ENCODE peak calls at places on chromosomes 5 and 9, in eight cellular contexts. K is aorta; G is gastrocnemius medialis; X is substantia nigra; I is fibroblast of lung; D is A549; H is SJCRH30; Q is CD4-positive, alpha-beta T cell. Z is an unnamed sample.

GRCh38 chr9:106962105-106962504 is 99.1 kb downstream of the ZNF462 start:
- DNase-seq in G (no peak), Q (no peak), X (no peak), K (no peak), I (no peak), H (no peak), D (no peak), Z (no peak)

GRCh38 chr5:74073257-74073656 is 447.3 kb downstream of the ARHGEF28 start:
- DNase-seq in K (no peak), H (no peak), G (no peak), I (no peak), X (no peak), D (no peak), Q (no peak), Z (no peak)

GRCh38 chr5:175550055-175550660 is 71.8 kb downstream of the SFXN1 start:
- DNase-seq in D (no peak), K (no peak), X (no peak), I (no peak), G (no peak), Q (no peak), H (no peak), Z (no peak)

GRCh38 chr5:142568996-142569335 is 116.9 kb downstream of the FGF1 start:
- DNase-seq in K (no peak), D (no peak), Q (no peak), I (no peak), G (no peak), H (no peak), X (no peak), Z (no peak)

GRCh38 chr5:172688735-172689572 is 47.9 kb downstream of the NEURL1B start:
- DNase-seq in K (peak), X (no peak), D (no peak), H (no peak), I (no peak), Q (no peak), G (no peak), Z (no peak)

GRCh38 chr5:11785771-11786342 is 118.4 kb downstream of the CTNND2 start:
- DNase-seq in Q (no peak), X (no peak), D (no peak), G (no peak), K (no peak), I (no peak), H (peak), Z (no peak)

GRCh38 chr5:56402273-56403223 is 169.4 kb upstream of the ANKRD55 start:
- DNase-seq in D (no peak), X (peak), G (no peak), K (no peak), H (no peak), I (no peak), Q (no peak), Z (no peak)

GRCh38 chr5:91469517-91470165 is 86.5 kb upstream of the ARRDC3 start:
- DNase-seq in H (no peak), I (no peak), X (no peak), D (no peak), G (no peak), K (no peak), Q (no peak), Z (peak)

GRCh38 chr5:167284491-167284890 is 1007.0 kb upstream of the WWC1 start:
- DNase-seq in D (no peak), H (no peak), K (no peak), Q (no peak), I (peak), X (no peak), G (no peak), Z (no peak)

GRCh38 chr9:129933709-129934586 is 98.7 kb downstream of the USP20 start:
- DNase-seq in I (no peak), D (no peak), H (peak), G (no peak), X (no peak), Q (no peak), K (no peak), Z (peak)

GRCh38 chr5:41156739-41157138 is 56.6 kb downstream of the C6 start:
- DNase-seq in X (no peak), H (no peak), Q (no peak), G (no peak), D (peak), I (peak), K (no peak), Z (no peak)

GRCh38 chr5:173745561-173745960 is 129.1 kb upstream of the BOD1 start:
- DNase-seq in D (no peak), I (no peak), G (no peak), Q (no peak), X (no peak), H (no peak), K (no peak), Z (no peak)

GRCh38 chr5:38634961-38635369 is 78.5 kb upstream of the LIFR start:
- DNase-seq in X (no peak), H (no peak), Q (no peak), I (no peak), K (no peak), G (no peak), D (peak), Z (peak)

GRCh38 chr5:143316844-143317631 is 86.4 kb downstream of the NR3C1 start:
- DNase-seq in H (peak), D (no peak), X (no peak), I (peak), G (no peak), Q (no peak), K (no peak), Z (no peak)

GRCh38 chr9:113626735-113627495 is 163.4 kb downstream of the RGS3 start:
- DNase-seq in D (no peak), H (no peak), Q (no peak), G (no peak), I (no peak), K (peak), X (peak), Z (no peak)
- H3K27ac ChIP-seq in D (no peak), H (no peak), Q (no peak), G (no peak), I (no peak), K (peak), X (no peak), Z (no peak)

GRCh38 chr9:134351777-134352176 is 25.5 kb downstream of the RXRA start:
- DNase-seq in D (no peak), X (no peak), K (no peak), G (no peak), H (no peak), Q (no peak), I (no peak), Z (no peak)

GRCh38 chr9:134355561-134356278 is 29.5 kb downstream of the RXRA start:
- DNase-seq in K (no peak), Q (no peak), I (no peak), X (no peak), H (no peak), G (no peak), D (no peak), Z (no peak)

GRCh38 chr9:134352247-134352933 is 26.1 kb downstream of the RXRA start:
- DNase-seq in D (no peak), H (no peak), G (no peak), I (no peak), K (no peak), Q (no peak), X (no peak), Z (no peak)

GRCh38 chr9:134355158-134355557 is 28.9 kb downstream of the RXRA start:
- DNase-seq in X (no peak), K (no peak), D (no peak), I (no peak), H (no peak), G (no peak), Q (no peak), Z (no peak)

DNA sequence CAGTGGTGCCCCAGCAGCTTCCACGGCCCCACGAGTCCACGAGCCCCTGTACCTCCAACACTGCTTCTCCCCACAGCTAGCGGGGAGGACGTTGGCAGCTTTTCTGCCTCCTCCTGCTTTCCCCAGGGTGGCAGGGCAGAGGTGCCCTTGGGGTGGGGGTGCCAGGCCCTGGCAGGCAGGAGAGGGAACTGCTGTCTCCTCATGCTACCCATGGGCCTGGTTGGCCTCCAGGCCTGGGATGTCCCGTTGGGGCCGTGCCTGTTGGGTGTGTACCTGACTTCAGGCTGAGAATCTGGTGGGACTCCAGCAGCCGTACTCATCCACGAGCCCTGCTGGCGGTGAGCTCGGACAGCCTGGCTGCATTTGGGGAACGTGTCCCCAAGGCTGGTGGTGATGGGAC is 27.3 kb downstream of the RXRA start:
- DNase-seq in X (no peak), G (peak), D (no peak), K (no peak), I (no peak), Q (no peak), H (no peak), Z (no peak)
- H3K27ac ChIP-seq in X (no peak), G (peak), D (no peak), K (no peak), I (no peak), Q (no peak), H (no peak), Z (no peak)

GRCh38 chr5:96235008-96235910 is 197.8 kb downstream of the PCSK1 start:
- DNase-seq in X (no peak), G (no peak), H (no peak), K (no peak), Q (no peak), D (no peak), I (peak), Z (no peak)
- H3K27ac ChIP-seq in X (no peak), G (peak), H (no peak), K (peak), Q (no peak), D (no peak), I (peak), Z (no peak)

GRCh38 chr5:119290607-119291006 is 65.2 kb upstream of the TNFAIP8 start:
- DNase-seq in Q (no peak), H (no peak), G (no peak), K (no peak), D (no peak), I (no peak), X (no peak), Z (no peak)
- H3K27ac ChIP-seq in Q (peak), H (no peak), G (no peak), K (peak), D (no peak), I (no peak), X (no peak), Z (no peak)

GRCh38 chr9:38062498-38063362 is 6.3 kb downstream of the SHB start:
- DNase-seq in G (no peak), D (no peak), X (no peak), Q (no peak), K (no peak), H (peak), I (peak), Z (no peak)
- H3K27ac ChIP-seq in G (no peak), D (peak), X (no peak), Q (no peak), K (peak), H (peak), I (peak), Z (peak)

GRCh38 chr9:17521456-17521855 is 57.4 kb upstream of the SH3GL2 start:
- DNase-seq in H (no peak), X (no peak), K (no peak), Q (no peak), D (no peak), I (no peak), G (no peak), Z (no peak)

GRCh38 chr9:17519761-17520160 is 59.1 kb upstream of the SH3GL2 start:
- DNase-seq in K (no peak), I (peak), G (no peak), D (no peak), X (no peak), Q (no peak), H (no peak), Z (no peak)

GRCh38 chr9:17520264-17521058 is 58.4 kb upstream of the SH3GL2 start:
- DNase-seq in K (no peak), X (no peak), D (no peak), H (no peak), I (no peak), Q (no peak), G (no peak), Z (no peak)
- H3K27ac ChIP-seq in K (no peak), X (no peak), D (no peak), H (no peak), I (no peak), Q (no peak), G (no peak), Z (no peak)

Z was measured in A673.